ENCODE peak calls at places on chromosomes 3 and 15, in five cellular contexts. One of them, this sample, is unnamed.

GRCh38 chr3:72625616-72626337 is 222.5 kb downstream of the SHQ1 start:
- DNase-seq in adrenal gland: no peak
- DNase-seq in Kasumi-1: no peak
- DNase-seq in hepatocyte: peak
- DNase-seq in activated CD4-positive, alpha-beta T cell treated with anti-CD3 and anti-CD28 coated beads, Interleukin-2, amount 50 U/mL, for 1 hour: no peak
- DNase-seq in this sample: no peak

GRCh38 chr3:69767571-69767970 is 28.3 kb downstream of the MITF start:
- DNase-seq in hepatocyte: no peak
- DNase-seq in adrenal gland: peak
- DNase-seq in activated CD4-positive, alpha-beta T cell treated with anti-CD3 and anti-CD28 coated beads, Interleukin-2, amount 50 U/mL, for 1 hour: no peak
- DNase-seq in Kasumi-1: no peak
- DNase-seq in this sample: peak

GRCh38 chr3:60742606-60743145 is 508.6 kb downstream of the FHIT start:
- DNase-seq in hepatocyte: peak
- DNase-seq in Kasumi-1: no peak
- DNase-seq in adrenal gland: no peak
- DNase-seq in activated CD4-positive, alpha-beta T cell treated with anti-CD3 and anti-CD28 coated beads, Interleukin-2, amount 50 U/mL, for 1 hour: no peak
- DNase-seq in this sample: no peak

GRCh38 chr3:109927726-109928125 is 590.4 kb upstream of the DPPA4 start:
- DNase-seq in Kasumi-1: no peak
- DNase-seq in adrenal gland: no peak
- DNase-seq in activated CD4-positive, alpha-beta T cell treated with anti-CD3 and anti-CD28 coated beads, Interleukin-2, amount 50 U/mL, for 1 hour: no peak
- DNase-seq in hepatocyte: no peak
- DNase-seq in this sample: no peak

GRCh38 chr3:120625199-120625598 is 29.1 kb downstream of the NDUFB4 start:
- DNase-seq in activated CD4-positive, alpha-beta T cell treated with anti-CD3 and anti-CD28 coated beads, Interleukin-2, amount 50 U/mL, for 1 hour: no peak
- DNase-seq in Kasumi-1: no peak
- DNase-seq in hepatocyte: no peak
- DNase-seq in adrenal gland: peak
- DNase-seq in this sample: no peak

GRCh38 chr3:78858910-78859309 is 908.9 kb downstream of the ROBO1 start:
- DNase-seq in activated CD4-positive, alpha-beta T cell treated with anti-CD3 and anti-CD28 coated beads, Interleukin-2, amount 50 U/mL, for 1 hour: no peak
- DNase-seq in adrenal gland: no peak
- DNase-seq in hepatocyte: no peak
- DNase-seq in Kasumi-1: no peak
- DNase-seq in this sample: no peak

GRCh38 chr3:122092460-122093165 is 37.5 kb downstream of the CD86 start:
- DNase-seq in adrenal gland: peak
- DNase-seq in Kasumi-1: peak
- DNase-seq in hepatocyte: peak
- DNase-seq in activated CD4-positive, alpha-beta T cell treated with anti-CD3 and anti-CD28 coated beads, Interleukin-2, amount 50 U/mL, for 1 hour: peak
- DNase-seq in this sample: no peak

GRCh38 chr3:196994056-196994455 is 25.4 kb upstream of the PIGZ start:
- DNase-seq in Kasumi-1: no peak
- DNase-seq in activated CD4-positive, alpha-beta T cell treated with anti-CD3 and anti-CD28 coated beads, Interleukin-2, amount 50 U/mL, for 1 hour: no peak
- DNase-seq in hepatocyte: no peak
- DNase-seq in adrenal gland: no peak
- DNase-seq in this sample: no peak

GRCh38 chr3:63967675-63968611 is 55.4 kb downstream of the PSMD6 start:
- DNase-seq in hepatocyte: peak
- DNase-seq in adrenal gland: peak
- DNase-seq in activated CD4-positive, alpha-beta T cell treated with anti-CD3 and anti-CD28 coated beads, Interleukin-2, amount 50 U/mL, for 1 hour: peak
- DNase-seq in Kasumi-1: peak
- DNase-seq in this sample: peak

GRCh38 chr3:113441051-113441770 is at the start of gene CFAP44:
- DNase-seq in adrenal gland: peak
- DNase-seq in hepatocyte: peak
- DNase-seq in Kasumi-1: no peak
- DNase-seq in activated CD4-positive, alpha-beta T cell treated with anti-CD3 and anti-CD28 coated beads, Interleukin-2, amount 50 U/mL, for 1 hour: peak
- DNase-seq in this sample: peak

GRCh38 chr3:5181479-5182141 is 5.9 kb upstream of the EDEM1 start:
- DNase-seq in activated CD4-positive, alpha-beta T cell treated with anti-CD3 and anti-CD28 coated beads, Interleukin-2, amount 50 U/mL, for 1 hour: no peak
- DNase-seq in hepatocyte: no peak
- DNase-seq in adrenal gland: no peak
- DNase-seq in Kasumi-1: peak
- DNase-seq in this sample: no peak

GRCh38 chr15:89395996-89396395 is 61.4 kb upstream of the POLG start:
- DNase-seq in hepatocyte: no peak
- DNase-seq in adrenal gland: no peak
- DNase-seq in Kasumi-1: no peak
- DNase-seq in activated CD4-positive, alpha-beta T cell treated with anti-CD3 and anti-CD28 coated beads, Interleukin-2, amount 50 U/mL, for 1 hour: no peak
- DNase-seq in this sample: peak

GRCh38 chr3:13371100-13372075 is 48.7 kb downstream of the NUP210 start:
- DNase-seq in activated CD4-positive, alpha-beta T cell treated with anti-CD3 and anti-CD28 coated beads, Interleukin-2, amount 50 U/mL, for 1 hour: no peak
- DNase-seq in adrenal gland: no peak
- DNase-seq in hepatocyte: no peak
- DNase-seq in Kasumi-1: no peak
- DNase-seq in this sample: no peak

GRCh38 chr15:58021332-58022230 is 43.9 kb downstream of the ALDH1A2 start:
- DNase-seq in Kasumi-1: no peak
- DNase-seq in adrenal gland: no peak
- DNase-seq in activated CD4-positive, alpha-beta T cell treated with anti-CD3 and anti-CD28 coated beads, Interleukin-2, amount 50 U/mL, for 1 hour: no peak
- DNase-seq in hepatocyte: no peak
- DNase-seq in this sample: no peak

GRCh38 chr15:98160236-98160635 is 199.7 kb downstream of the ARRDC4 start:
- DNase-seq in hepatocyte: no peak
- DNase-seq in adrenal gland: no peak
- DNase-seq in Kasumi-1: peak
- DNase-seq in activated CD4-positive, alpha-beta T cell treated with anti-CD3 and anti-CD28 coated beads, Interleukin-2, amount 50 U/mL, for 1 hour: no peak
- DNase-seq in this sample: peak

GRCh38 chr15:28885289-28885629 is 515 bp upstream of the APBA2 start:
- DNase-seq in adrenal gland: no peak
- DNase-seq in hepatocyte: no peak
- DNase-seq in activated CD4-positive, alpha-beta T cell treated with anti-CD3 and anti-CD28 coated beads, Interleukin-2, amount 50 U/mL, for 1 hour: no peak
- DNase-seq in Kasumi-1: no peak
- DNase-seq in this sample: no peak

GRCh38 chr3:37907906-37908305 is 46.2 kb downstream of the CTDSPL start:
- DNase-seq in hepatocyte: no peak
- DNase-seq in Kasumi-1: peak
- DNase-seq in adrenal gland: no peak
- DNase-seq in activated CD4-positive, alpha-beta T cell treated with anti-CD3 and anti-CD28 coated beads, Interleukin-2, amount 50 U/mL, for 1 hour: no peak
- DNase-seq in this sample: no peak

GRCh38 chr15:80948651-80949292 is 40.8 kb downstream of the MESD start:
- DNase-seq in Kasumi-1: no peak
- DNase-seq in activated CD4-positive, alpha-beta T cell treated with anti-CD3 and anti-CD28 coated beads, Interleukin-2, amount 50 U/mL, for 1 hour: no peak
- DNase-seq in adrenal gland: no peak
- DNase-seq in hepatocyte: no peak
- DNase-seq in this sample: no peak

GRCh38 chr3:157127831-157128767 is 31.8 kb downstream of the CCNL1 start:
- DNase-seq in hepatocyte: peak
- DNase-seq in activated CD4-positive, alpha-beta T cell treated with anti-CD3 and anti-CD28 coated beads, Interleukin-2, amount 50 U/mL, for 1 hour: peak
- DNase-seq in Kasumi-1: no peak
- DNase-seq in adrenal gland: peak
- DNase-seq in this sample: peak

GRCh38 chr3:53493997-53494791 is at the start of gene CACNA1D:
- DNase-seq in adrenal gland: peak
- DNase-seq in activated CD4-positive, alpha-beta T cell treated with anti-CD3 and anti-CD28 coated beads, Interleukin-2, amount 50 U/mL, for 1 hour: no peak
- DNase-seq in hepatocyte: peak
- DNase-seq in Kasumi-1: no peak
- DNase-seq in this sample: peak

GRCh38 chr3:40333416-40333815 is 23.9 kb downstream of the EIF1B start:
- DNase-seq in activated CD4-positive, alpha-beta T cell treated with anti-CD3 and anti-CD28 coated beads, Interleukin-2, amount 50 U/mL, for 1 hour: no peak
- DNase-seq in hepatocyte: no peak
- DNase-seq in adrenal gland: peak
- DNase-seq in Kasumi-1: no peak
- DNase-seq in this sample: peak

GRCh38 chr3:65732060-65732933 is 306.4 kb downstream of the MAGI1 start:
- DNase-seq in activated CD4-positive, alpha-beta T cell treated with anti-CD3 and anti-CD28 coated beads, Interleukin-2, amount 50 U/mL, for 1 hour: no peak
- DNase-seq in Kasumi-1: peak
- DNase-seq in hepatocyte: peak
- DNase-seq in adrenal gland: peak
- DNase-seq in this sample: no peak

GRCh38 chr3:50423543-50423942 is 64.2 kb upstream of the TMEM115 start:
- DNase-seq in activated CD4-positive, alpha-beta T cell treated with anti-CD3 and anti-CD28 coated beads, Interleukin-2, amount 50 U/mL, for 1 hour: no peak
- DNase-seq in hepatocyte: no peak
- DNase-seq in Kasumi-1: no peak
- DNase-seq in adrenal gland: no peak
- DNase-seq in this sample: no peak

GRCh38 chr3:69888040-69888945 is 111.2 kb upstream of the SAMMSON start:
- DNase-seq in Kasumi-1: no peak
- DNase-seq in adrenal gland: no peak
- DNase-seq in activated CD4-positive, alpha-beta T cell treated with anti-CD3 and anti-CD28 coated beads, Interleukin-2, amount 50 U/mL, for 1 hour: no peak
- DNase-seq in hepatocyte: no peak
- DNase-seq in this sample: no peak

GRCh38 chr3:170038434-170039110 is 777 bp downstream of the GPR160 start:
- DNase-seq in hepatocyte: peak
- DNase-seq in activated CD4-positive, alpha-beta T cell treated with anti-CD3 and anti-CD28 coated beads, Interleukin-2, amount 50 U/mL, for 1 hour: peak
- DNase-seq in adrenal gland: peak
- DNase-seq in Kasumi-1: no peak
- DNase-seq in this sample: peak

GRCh38 chr15:41562784-41563198 is 3.8 kb downstream of the TYRO3 start:
- DNase-seq in activated CD4-positive, alpha-beta T cell treated with anti-CD3 and anti-CD28 coated beads, Interleukin-2, amount 50 U/mL, for 1 hour: no peak
- DNase-seq in adrenal gland: no peak
- DNase-seq in hepatocyte: peak
- DNase-seq in Kasumi-1: no peak
- DNase-seq in this sample: no peak

GRCh38 chr15:49313650-49314049 is 109.4 kb upstream of the FGF7 start:
- DNase-seq in adrenal gland: no peak
- DNase-seq in Kasumi-1: no peak
- DNase-seq in activated CD4-positive, alpha-beta T cell treated with anti-CD3 and anti-CD28 coated beads, Interleukin-2, amount 50 U/mL, for 1 hour: no peak
- DNase-seq in hepatocyte: no peak
- DNase-seq in this sample: no peak

GRCh38 chr3:136595862-136596697 is 156.1 kb downstream of the STAG1 start:
- DNase-seq in Kasumi-1: peak
- DNase-seq in hepatocyte: no peak
- DNase-seq in activated CD4-positive, alpha-beta T cell treated with anti-CD3 and anti-CD28 coated beads, Interleukin-2, amount 50 U/mL, for 1 hour: no peak
- DNase-seq in adrenal gland: no peak
- DNase-seq in this sample: no peak

GRCh38 chr3:124965413-124965812 is 30.9 kb upstream of the MUC13 start:
- DNase-seq in Kasumi-1: no peak
- DNase-seq in adrenal gland: no peak
- DNase-seq in hepatocyte: no peak
- DNase-seq in activated CD4-positive, alpha-beta T cell treated with anti-CD3 and anti-CD28 coated beads, Interleukin-2, amount 50 U/mL, for 1 hour: no peak
- DNase-seq in this sample: no peak

GRCh38 chr3:72665701-72666443 is 182.4 kb downstream of the SHQ1 start:
- DNase-seq in activated CD4-positive, alpha-beta T cell treated with anti-CD3 and anti-CD28 coated beads, Interleukin-2, amount 50 U/mL, for 1 hour: peak
- DNase-seq in hepatocyte: no peak
- DNase-seq in adrenal gland: peak
- DNase-seq in Kasumi-1: no peak
- DNase-seq in this sample: peak

GRCh38 chr3:139935866-139936817 is 1.2 kb downstream of the CLSTN2 start:
- DNase-seq in hepatocyte: peak
- DNase-seq in Kasumi-1: no peak
- DNase-seq in adrenal gland: peak
- DNase-seq in activated CD4-positive, alpha-beta T cell treated with anti-CD3 and anti-CD28 coated beads, Interleukin-2, amount 50 U/mL, for 1 hour: no peak
- DNase-seq in this sample: peak

GRCh38 chr3:30516238-30516637 is 90.2 kb upstream of the TGFBR2 start:
- DNase-seq in Kasumi-1: no peak
- DNase-seq in activated CD4-positive, alpha-beta T cell treated with anti-CD3 and anti-CD28 coated beads, Interleukin-2, amount 50 U/mL, for 1 hour: no peak
- DNase-seq in hepatocyte: no peak
- DNase-seq in adrenal gland: no peak
- DNase-seq in this sample: no peak

GRCh38 chr3:141065258-141065657 is 14.1 kb downstream of the SPSB4 start:
- DNase-seq in Kasumi-1: no peak
- DNase-seq in hepatocyte: no peak
- DNase-seq in activated CD4-positive, alpha-beta T cell treated with anti-CD3 and anti-CD28 coated beads, Interleukin-2, amount 50 U/mL, for 1 hour: no peak
- DNase-seq in adrenal gland: no peak
- DNase-seq in this sample: peak

GRCh38 chr3:46853441-46854410 is 9.5 kb downstream of the MYL3 start:
- DNase-seq in adrenal gland: no peak
- DNase-seq in activated CD4-positive, alpha-beta T cell treated with anti-CD3 and anti-CD28 coated beads, Interleukin-2, amount 50 U/mL, for 1 hour: no peak
- DNase-seq in hepatocyte: no peak
- DNase-seq in Kasumi-1: no peak
- DNase-seq in this sample: no peak

GRCh38 chr3:128193153-128193552 is 39.9 kb downstream of the EEFSEC start:
- DNase-seq in Kasumi-1: no peak
- DNase-seq in adrenal gland: peak
- DNase-seq in activated CD4-positive, alpha-beta T cell treated with anti-CD3 and anti-CD28 coated beads, Interleukin-2, amount 50 U/mL, for 1 hour: no peak
- DNase-seq in hepatocyte: no peak
- DNase-seq in this sample: no peak

GRCh38 chr15:70376929-70377691 is 279.4 kb upstream of the TLE3 start:
- DNase-seq in adrenal gland: peak
- DNase-seq in Kasumi-1: peak
- DNase-seq in hepatocyte: peak
- DNase-seq in activated CD4-positive, alpha-beta T cell treated with anti-CD3 and anti-CD28 coated beads, Interleukin-2, amount 50 U/mL, for 1 hour: no peak
- DNase-seq in this sample: peak

GRCh38 chr3:139523718-139524117 is 15.8 kb downstream of the RBP1 start:
- DNase-seq in Kasumi-1: no peak
- DNase-seq in activated CD4-positive, alpha-beta T cell treated with anti-CD3 and anti-CD28 coated beads, Interleukin-2, amount 50 U/mL, for 1 hour: no peak
- DNase-seq in adrenal gland: no peak
- DNase-seq in hepatocyte: no peak
- DNase-seq in this sample: no peak

GRCh38 chr3:10234526-10235230 is 13.6 kb upstream of the TATDN2 start:
- DNase-seq in Kasumi-1: no peak
- DNase-seq in adrenal gland: no peak
- DNase-seq in activated CD4-positive, alpha-beta T cell treated with anti-CD3 and anti-CD28 coated beads, Interleukin-2, amount 50 U/mL, for 1 hour: no peak
- DNase-seq in hepatocyte: no peak
- DNase-seq in this sample: no peak